ENCODE peak calls at places on chromosomes 2 and 18, in four cellular contexts. T, H, B and N are unnamed samples.

GRCh38 chr2:207694811-207695281 is 16.6 kb upstream of the CCNYL1 start:
- DNase-seq in H (no peak), T (no peak), B (no peak), N (no peak)

GRCh38 chr18:79928563-79928960 is 22.9 kb downstream of the SLC66A2 start:
- DNase-seq in H (peak; percentile 6), B (no peak), T (no peak), N (no peak)

GRCh38 chr2:85741211-85741610 is 12.6 kb upstream of the ATOH8 start:
- DNase-seq in B (no peak), T (peak; percentile 96), H (no peak), N (no peak)

GRCh38 chr18:54712315-54712714 is 116.0 kb upstream of the RAB27B start:
- DNase-seq in H (no peak), T (no peak), B (no peak), N (peak; percentile 17)

GRCh38 chr2:48279347-48279746 is 250.6 kb upstream of the STON1 start:
- DNase-seq in T (no peak), B (no peak), H (no peak), N (no peak)

GRCh38 chr2:189267491-189267890 is 87.9 kb upstream of the COL5A2 start:
- DNase-seq in B (no peak), H (no peak), T (no peak), N (no peak)

GRCh38 chr2:170088776-170089175 is 89.2 kb upstream of the MYO3B start:
- DNase-seq in H (no peak), B (no peak), T (no peak), N (no peak)

GRCh38 chr2:3807853-3808252 is 104.5 kb downstream of the DCDC2C start:
- DNase-seq in B (no peak), H (no peak), T (no peak), N (no peak)

GRCh38 chr2:11097038-11097720 is 58.1 kb upstream of the SLC66A3 start:
- DNase-seq in H (no peak), B (no peak), T (peak; percentile 18), N (peak; percentile 42)

GRCh38 chr2:99337931-99338580 is 867 bp downstream of the EIF5B start:
- DNase-seq in H (no peak), T (no peak), B (no peak), N (no peak)

GRCh38 chr2:99340669-99341236 is 3.6 kb downstream of the EIF5B start:
- DNase-seq in T (no peak), B (no peak), H (no peak), N (no peak)

GRCh38 chr2:99336780-99337163 is 417 bp upstream of the EIF5B start:
- DNase-seq in T (no peak), H (no peak), B (no peak), N (no peak)

GRCh38 chr2:99337164-99337930 is at the start of gene EIF5B:
- DNase-seq in T (peak; percentile 96), B (peak; percentile 73), H (peak; percentile 95), N (peak; percentile 89)

GRCh38 chr2:99335911-99336779 is at the start of gene TXNDC9:
- DNase-seq in H (peak; percentile 99), B (peak; percentile 84), T (peak; percentile 99), N (peak; percentile 78)
- TF ChIP-seq POLR2A in H (peak; percentile 63), B (peak; percentile 97), T (peak; percentile 80), N (peak; percentile 59)

DNA sequence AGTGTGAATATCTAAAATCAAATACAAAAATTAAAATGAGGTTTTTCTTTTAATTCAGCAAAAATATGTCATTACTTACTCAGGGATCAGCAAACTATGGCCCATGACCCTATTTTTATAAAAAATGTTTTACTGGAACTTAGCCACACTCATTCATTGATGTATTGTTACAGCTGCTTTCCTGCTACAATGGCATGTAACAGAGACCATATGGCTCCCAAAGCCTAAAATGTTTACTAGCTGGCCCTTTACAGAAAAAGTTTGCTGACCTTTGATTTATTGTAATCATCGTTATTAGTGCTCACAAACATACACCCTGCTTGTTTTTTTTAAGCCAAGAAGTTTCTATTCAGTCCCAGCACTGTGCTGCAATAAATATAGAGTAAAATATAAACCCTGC is 120.3 kb downstream of the PLA2R1 start:
- DNase-seq in T (no peak), B (no peak), H (no peak), N (no peak)
- TF ChIP-seq POLR2A in T (no peak), B (no peak), H (no peak), N (no peak)

GRCh38 chr2:136230471-136230870 is 112.5 kb upstream of the CXCR4 start:
- DNase-seq in H (no peak), B (no peak), T (no peak), N (no peak)

DNA sequence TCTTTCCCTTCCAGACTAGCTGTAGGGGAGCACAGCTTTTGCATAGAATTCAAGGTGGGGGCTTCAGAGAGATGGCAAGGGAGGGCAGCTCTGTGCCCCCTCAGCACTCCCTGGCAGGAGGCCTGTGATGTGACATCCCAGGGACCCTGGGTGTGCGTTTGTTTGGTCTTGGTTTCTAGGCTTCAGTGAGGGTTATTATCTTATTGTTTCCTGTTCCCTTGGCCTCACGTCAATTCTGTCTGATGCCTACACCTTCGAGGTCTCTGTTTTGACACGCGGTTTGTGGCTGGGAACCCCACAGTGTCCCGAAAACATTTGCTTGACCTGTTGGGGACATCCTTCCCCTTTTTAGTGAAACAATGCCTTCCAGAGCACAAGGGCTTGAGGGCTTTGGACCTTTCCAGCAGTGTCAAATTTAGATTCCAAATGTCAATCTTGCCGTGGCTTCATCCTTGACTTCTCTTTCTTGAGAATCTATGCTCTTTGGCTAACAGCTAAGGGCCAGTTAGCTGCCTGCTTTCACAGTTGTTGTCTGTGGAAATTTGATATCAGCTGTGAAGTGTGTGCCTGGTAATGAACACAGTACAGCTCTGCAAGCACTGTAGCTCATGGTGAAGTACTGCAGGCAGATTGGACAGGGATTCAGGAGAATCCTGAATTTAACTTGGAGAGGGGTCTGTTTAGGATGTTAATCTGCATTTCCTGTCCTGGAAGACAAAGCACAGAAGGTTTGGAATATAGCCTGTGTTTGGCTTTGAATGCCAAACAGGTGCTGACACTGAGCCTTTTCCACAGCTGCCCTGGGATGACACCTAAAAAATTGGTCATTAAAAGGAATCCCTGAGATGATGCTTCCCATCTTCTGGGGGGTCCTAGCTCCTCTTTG is 108.2 kb upstream of the CXCR4 start:
- DNase-seq in T (no peak), H (no peak), B (no peak), N (no peak)
- TF ChIP-seq POLR2A in T (no peak), H (no peak), B (no peak), N (no peak)

GRCh38 chr2:197453914-197454398 is 604 bp downstream of the COQ10B start:
- DNase-seq in T (peak; percentile 80), H (peak; percentile 73), B (peak; percentile 44), N (peak; percentile 69)
- TF ChIP-seq POLR2A in T (no peak), H (no peak), B (no peak), N (peak; percentile 45)

GRCh38 chr2:98444436-98445166 is at the start of gene INPP4A:
- DNase-seq in H (peak; percentile 74), B (peak; percentile 82), T (peak; percentile 56), N (peak; percentile 68)
- TF ChIP-seq POLR2A in H (no peak), B (no peak), T (peak; percentile 43), N (peak; percentile 85)

GRCh38 chr2:203327918-203328734 is at the start of gene ABI2:
- DNase-seq in T (peak; percentile 60), H (peak; percentile 74), B (peak; percentile 72), N (peak; percentile 90)
- TF ChIP-seq POLR2A in T (peak; percentile 50), H (no peak), B (no peak), N (peak; percentile 42)